ENCODE peak calls at places on chromosome 13, in five cellular contexts. One of them, this sample, is unnamed.

GRCh38 chr13:107650081-107650701 is 565.1 kb downstream of the LIG4 start:
- DNase-seq in heart right ventricle: peak; percentile 19
- DNase-seq in coronary artery: no peak
- DNase-seq in tibial artery: no peak
- DNase-seq in uterus: peak; percentile 16
- DNase-seq in this sample: no peak

GRCh38 chr13:48571121-48571901 is 38.4 kb upstream of the RCBTB2 start:
- DNase-seq in coronary artery: no peak
- DNase-seq in uterus: no peak
- DNase-seq in tibial artery: no peak
- DNase-seq in heart right ventricle: peak; percentile 59
- DNase-seq in this sample: no peak

GRCh38 chr13:53191091-53191490 is 162.5 kb downstream of the OLFM4 start:
- DNase-seq in tibial artery: no peak
- DNase-seq in heart right ventricle: no peak
- DNase-seq in coronary artery: no peak
- DNase-seq in uterus: no peak
- DNase-seq in this sample: no peak

GRCh38 chr13:97356592-97356991 is 77.4 kb upstream of the RAP2A start:
- DNase-seq in coronary artery: no peak
- DNase-seq in uterus: no peak
- DNase-seq in heart right ventricle: no peak
- DNase-seq in tibial artery: no peak
- DNase-seq in this sample: no peak

GRCh38 chr13:79306650-79307049 is 99.4 kb downstream of the RBM26 start:
- DNase-seq in tibial artery: no peak
- DNase-seq in heart right ventricle: no peak
- DNase-seq in coronary artery: no peak
- DNase-seq in uterus: no peak
- DNase-seq in this sample: no peak

GRCh38 chr13:92122454-92122853 is 724.0 kb downstream of the GPC5 start:
- DNase-seq in coronary artery: no peak
- DNase-seq in tibial artery: no peak
- DNase-seq in heart right ventricle: no peak
- DNase-seq in uterus: no peak
- DNase-seq in this sample: no peak

GRCh38 chr13:96091932-96092253 is 2.0 kb downstream of the HS6ST3 start:
- DNase-seq in tibial artery: no peak
- DNase-seq in heart right ventricle: no peak
- DNase-seq in coronary artery: no peak
- DNase-seq in uterus: no peak
- DNase-seq in this sample: no peak

GRCh38 chr13:48715977-48716376 is 62.2 kb downstream of the CYSLTR2 start:
- DNase-seq in coronary artery: no peak
- DNase-seq in uterus: no peak
- DNase-seq in tibial artery: no peak
- DNase-seq in heart right ventricle: no peak
- DNase-seq in this sample: no peak

GRCh38 chr13:66858163-66858562 is 372.0 kb downstream of the PCDH9 start:
- DNase-seq in coronary artery: no peak
- DNase-seq in heart right ventricle: no peak
- DNase-seq in uterus: no peak
- DNase-seq in tibial artery: no peak
- DNase-seq in this sample: no peak

GRCh38 chr13:109746364-109746763 is 40.0 kb downstream of the IRS2 start:
- DNase-seq in uterus: no peak
- DNase-seq in heart right ventricle: no peak
- DNase-seq in coronary artery: peak; percentile 49
- DNase-seq in tibial artery: no peak
- DNase-seq in this sample: no peak

GRCh38 chr13:95007322-95007721 is 293.9 kb downstream of the ABCC4 start:
- DNase-seq in tibial artery: no peak
- DNase-seq in heart right ventricle: no peak
- DNase-seq in uterus: no peak
- DNase-seq in coronary artery: no peak
- DNase-seq in this sample: no peak

GRCh38 chr13:27830010-27830409 is 37.7 kb downstream of the GSX1 start:
- DNase-seq in heart right ventricle: peak; percentile 15
- DNase-seq in tibial artery: no peak
- DNase-seq in coronary artery: no peak
- DNase-seq in uterus: peak; percentile 27
- DNase-seq in this sample: no peak

GRCh38 chr13:21675095-21676007 is 4.5 kb downstream of the FGF9 start:
- DNase-seq in heart right ventricle: peak; percentile 43
- DNase-seq in uterus: no peak
- DNase-seq in tibial artery: no peak
- DNase-seq in coronary artery: no peak
- DNase-seq in this sample: no peak

GRCh38 chr13:107866007-107866665 is 349.2 kb downstream of the LIG4 start:
- DNase-seq in coronary artery: no peak
- DNase-seq in heart right ventricle: no peak
- DNase-seq in tibial artery: no peak
- DNase-seq in uterus: no peak
- DNase-seq in this sample: no peak

GRCh38 chr13:18996627-18997051 is 185.0 kb downstream of the TUBA3C start:
- DNase-seq in tibial artery: no peak
- DNase-seq in coronary artery: no peak
- DNase-seq in heart right ventricle: no peak
- DNase-seq in uterus: no peak
- DNase-seq in this sample: no peak

GRCh38 chr13:20943519-20944012 is 41.0 kb upstream of the XPO4 start:
- DNase-seq in tibial artery: peak; percentile 94
- DNase-seq in coronary artery: peak; percentile 90
- DNase-seq in uterus: peak; percentile 94
- DNase-seq in heart right ventricle: peak; percentile 88
- DNase-seq in this sample: no peak

GRCh38 chr13:44212633-44213387 is 160.8 kb upstream of the SERP2 start:
- DNase-seq in coronary artery: no peak
- DNase-seq in tibial artery: no peak
- DNase-seq in uterus: peak; percentile 47
- DNase-seq in heart right ventricle: no peak
- DNase-seq in this sample: no peak

GRCh38 chr13:50707533-50708096 is 135.9 kb downstream of the DLEU7 start:
- DNase-seq in uterus: no peak
- DNase-seq in heart right ventricle: no peak
- DNase-seq in tibial artery: no peak
- DNase-seq in coronary artery: no peak
- DNase-seq in this sample: no peak

GRCh38 chr13:99905814-99906213 is 65.8 kb downstream of the ZIC5 start:
- DNase-seq in coronary artery: no peak
- DNase-seq in heart right ventricle: no peak
- DNase-seq in tibial artery: no peak
- DNase-seq in uterus: no peak
- DNase-seq in this sample: no peak

GRCh38 chr13:67620665-67621064 is 390.5 kb upstream of the PCDH9 start:
- DNase-seq in heart right ventricle: no peak
- DNase-seq in uterus: no peak
- DNase-seq in tibial artery: no peak
- DNase-seq in coronary artery: no peak
- DNase-seq in this sample: no peak

GRCh38 chr13:39913928-39914327 is 258.5 kb downstream of the COG6 start:
- DNase-seq in uterus: no peak
- DNase-seq in coronary artery: no peak
- DNase-seq in heart right ventricle: no peak
- DNase-seq in tibial artery: peak; percentile 61
- DNase-seq in this sample: no peak

GRCh38 chr13:83153833-83154232 is 728.4 kb downstream of the SLITRK1 start:
- DNase-seq in coronary artery: no peak
- DNase-seq in tibial artery: no peak
- DNase-seq in uterus: no peak
- DNase-seq in heart right ventricle: no peak
- DNase-seq in this sample: no peak

GRCh38 chr13:59360108-59360507 is 803.6 kb downstream of the DIAPH3 start:
- DNase-seq in tibial artery: no peak
- DNase-seq in uterus: no peak
- DNase-seq in heart right ventricle: no peak
- DNase-seq in coronary artery: no peak
- DNase-seq in this sample: no peak

GRCh38 chr13:95741584-95742563 is 64.9 kb downstream of the DNAJC3 start:
- DNase-seq in heart right ventricle: no peak
- DNase-seq in coronary artery: no peak
- DNase-seq in uterus: no peak
- DNase-seq in tibial artery: no peak
- DNase-seq in this sample: no peak

GRCh38 chr13:78806457-78806856 is 147.5 kb upstream of the OBI1 start:
- DNase-seq in uterus: no peak
- DNase-seq in coronary artery: no peak
- DNase-seq in tibial artery: no peak
- DNase-seq in heart right ventricle: no peak
- DNase-seq in this sample: no peak

GRCh38 chr13:50277906-50278305 is 262.7 kb downstream of the KCNRG start:
- DNase-seq in heart right ventricle: no peak
- DNase-seq in uterus: no peak
- DNase-seq in coronary artery: no peak
- DNase-seq in tibial artery: no peak
- DNase-seq in this sample: no peak

GRCh38 chr13:92513672-92514071 is 712.9 kb upstream of the GPC6 start:
- DNase-seq in tibial artery: no peak
- DNase-seq in uterus: no peak
- DNase-seq in heart right ventricle: no peak
- DNase-seq in coronary artery: no peak
- DNase-seq in this sample: no peak

GRCh38 chr13:109150691-109151090 is 521.3 kb downstream of the MYO16 start:
- DNase-seq in heart right ventricle: no peak
- DNase-seq in tibial artery: no peak
- DNase-seq in coronary artery: no peak
- DNase-seq in uterus: no peak
- DNase-seq in this sample: no peak

GRCh38 chr13:40776681-40777165 is 5.7 kb upstream of the MRPS31 start:
- DNase-seq in coronary artery: no peak
- DNase-seq in heart right ventricle: no peak
- DNase-seq in uterus: no peak
- DNase-seq in tibial artery: no peak
- DNase-seq in this sample: no peak

GRCh38 chr13:79725841-79726240 is 244.9 kb downstream of the NDFIP2 start:
- DNase-seq in heart right ventricle: no peak
- DNase-seq in coronary artery: no peak
- DNase-seq in uterus: no peak
- DNase-seq in tibial artery: no peak
- DNase-seq in this sample: no peak

GRCh38 chr13:37944476-37945442 is 75.2 kb upstream of the TRPC4 start:
- DNase-seq in uterus: no peak
- DNase-seq in tibial artery: no peak
- DNase-seq in coronary artery: no peak
- DNase-seq in heart right ventricle: no peak
- DNase-seq in this sample: no peak
- TF ChIP-seq CTCF in uterus: no peak
- TF ChIP-seq CTCF in tibial artery: no peak
- TF ChIP-seq CTCF in coronary artery: no peak
- TF ChIP-seq CTCF in heart right ventricle: no peak
- TF ChIP-seq CTCF in this sample: no peak

GRCh38 chr13:74290324-74290773 is 156.1 kb upstream of the KLF12 start:
- DNase-seq in heart right ventricle: peak; percentile 55
- DNase-seq in tibial artery: no peak
- DNase-seq in uterus: peak; percentile 16
- DNase-seq in coronary artery: no peak
- DNase-seq in this sample: peak; percentile 27
- H3K4me3 ChIP-seq in heart right ventricle: peak overlapping the region; percentile 39
- H3K4me3 ChIP-seq in tibial artery: peak overlapping the region; percentile 31
- H3K4me3 ChIP-seq in uterus: no peak overlapping the region
- H3K4me3 ChIP-seq in coronary artery: peak overlapping the region; percentile 53
- H3K4me3 ChIP-seq in this sample: no peak overlapping the region

DNA sequence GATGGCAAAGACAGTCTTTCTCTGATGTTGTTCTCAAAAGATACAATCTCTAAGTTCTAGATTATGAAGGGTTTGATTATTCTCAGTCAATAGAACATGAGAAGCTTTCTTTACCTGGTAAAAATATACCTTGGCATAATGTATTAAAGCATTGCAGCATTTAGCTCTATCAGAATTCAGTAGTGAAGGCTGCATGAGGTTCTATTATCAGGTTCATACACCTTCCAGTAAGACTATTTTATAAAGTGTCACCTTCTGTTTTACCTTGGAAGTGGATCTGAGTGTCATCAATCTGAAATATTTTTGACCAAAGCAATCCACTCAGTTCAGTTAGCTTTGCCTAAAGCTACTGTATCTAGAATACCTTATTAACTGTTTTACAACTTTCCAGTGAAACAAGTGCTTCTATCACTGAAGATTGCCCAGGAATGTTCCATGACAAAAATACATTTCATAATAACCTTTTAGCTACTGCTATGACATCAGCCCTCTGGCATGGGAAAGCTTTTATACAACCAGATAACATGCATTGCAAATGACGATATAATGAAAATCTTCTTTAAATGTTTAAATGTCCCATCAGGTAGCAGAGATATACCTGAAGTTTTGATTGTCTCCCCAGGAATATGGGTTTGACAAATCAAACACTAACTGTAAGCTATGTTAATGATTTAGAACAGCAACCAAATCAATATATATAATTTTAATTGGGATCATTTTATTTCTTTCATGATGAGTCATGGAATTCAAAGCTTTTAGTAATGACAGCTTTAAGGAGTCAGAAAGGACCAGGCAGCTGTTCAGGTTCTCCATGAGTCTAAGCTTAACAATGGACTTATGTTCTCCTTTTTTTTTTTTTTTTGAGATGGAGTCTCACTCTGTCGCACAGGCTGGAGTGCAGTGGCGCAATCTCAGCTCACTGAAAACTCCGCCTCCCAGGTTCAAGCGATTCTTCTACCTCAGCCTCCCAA is 72.2 kb downstream of the UFM1 start:
- DNase-seq in uterus: no peak
- DNase-seq in tibial artery: no peak
- DNase-seq in coronary artery: no peak
- DNase-seq in heart right ventricle: no peak
- DNase-seq in this sample: no peak
- H3K27ac ChIP-seq in uterus: no peak overlapping the region
- H3K27ac ChIP-seq in tibial artery: no peak overlapping the region
- H3K27ac ChIP-seq in coronary artery: no peak overlapping the region
- H3K27ac ChIP-seq in heart right ventricle: peak overlapping the region; percentile 76
- H3K27ac ChIP-seq in this sample: peak overlapping the region; percentile 45

DNA sequence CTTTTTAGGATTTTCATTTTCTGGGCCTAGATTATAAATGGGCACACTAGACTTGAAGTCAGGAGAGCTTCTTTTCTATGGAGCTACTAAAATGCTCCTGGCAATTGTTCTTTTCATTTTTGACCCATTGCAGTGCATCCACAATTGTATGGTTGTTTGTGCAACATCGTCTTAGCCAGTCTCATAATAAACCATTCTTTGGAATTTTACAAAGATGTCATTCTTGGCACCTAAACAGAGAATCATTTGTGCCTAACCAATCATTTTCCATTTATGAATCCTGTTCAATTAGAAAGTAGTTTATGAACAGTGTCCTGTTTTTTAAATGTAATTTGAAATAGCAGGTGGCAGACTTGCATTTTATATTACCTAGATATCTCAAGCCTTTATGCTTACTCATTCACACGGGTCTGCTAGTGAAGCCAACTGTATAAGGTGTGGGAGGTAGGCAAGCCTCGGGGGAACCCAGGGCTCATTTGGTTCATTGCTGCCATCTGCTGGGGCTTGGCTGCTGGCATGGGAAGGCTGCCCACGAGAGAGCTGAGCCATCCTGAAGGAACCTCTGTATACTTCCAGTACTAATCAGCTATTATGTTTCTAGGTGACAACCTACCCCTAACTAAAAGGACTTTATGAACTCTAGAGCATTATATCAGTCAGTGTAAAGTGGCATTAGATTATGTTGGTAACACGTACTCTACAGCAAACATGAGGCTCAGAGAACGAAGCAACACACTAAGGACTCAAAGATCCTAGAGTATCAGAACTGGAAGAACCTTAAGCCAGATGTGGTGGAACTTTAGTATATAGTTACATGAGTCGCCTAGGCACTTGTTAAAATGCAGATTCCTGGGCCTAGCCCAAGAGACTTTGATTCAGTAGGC is 60.0 kb downstream of the TPT1 start:
- DNase-seq in tibial artery: peak; percentile 74
- DNase-seq in heart right ventricle: peak; percentile 53
- DNase-seq in coronary artery: no peak
- DNase-seq in uterus: peak; percentile 48
- DNase-seq in this sample: peak; percentile 73
- TF ChIP-seq CTCF in tibial artery: peak; percentile 69
- TF ChIP-seq CTCF in heart right ventricle: peak; percentile 76
- TF ChIP-seq CTCF in coronary artery: peak; percentile 39
- TF ChIP-seq CTCF in uterus: peak; percentile 48
- TF ChIP-seq CTCF in this sample: peak; percentile 92